ENCODE peak calls at places on chromosomes 7 and 10, in four cellular contexts. M, U, R and H are unnamed samples.
A peak's percentile ranks its signal among the peaks of the same experiment; 100 is the strongest.

GRCh38 chr7:94562525-94562924 is 52.9 kb downstream of the CASD1 start:
- DNase-seq in M (no peak), U (no peak), R (peak; percentile 23), H (no peak)

GRCh38 chr10:98326621-98327027 is 58.6 kb upstream of the LOXL4 start:
- DNase-seq in M (no peak), U (no peak), R (no peak), H (no peak)

GRCh38 chr7:159094030-159094740 is 50.5 kb downstream of the VIPR2 start:
- DNase-seq in M (peak; percentile 33), U (no peak), R (no peak), H (no peak)

GRCh38 chr10:98433881-98434732 is 12.6 kb downstream of the HPS1 start:
- DNase-seq in M (no peak), U (peak; percentile 11), R (no peak), H (no peak)

GRCh38 chr10:74418285-74418872 is 267.4 kb downstream of the ADK start:
- DNase-seq in M (no peak), U (no peak), R (no peak), H (no peak)

GRCh38 chr7:43700059-43700501 is 29.2 kb downstream of the COA1 start:
- DNase-seq in M (no peak), U (peak; percentile 73), R (peak; percentile 79), H (no peak)

GRCh38 chr7:110531186-110531585 is 559.7 kb upstream of the LRRN3 start:
- DNase-seq in M (no peak), U (no peak), R (no peak), H (no peak)

GRCh38 chr10:122509323-122509722 is 48.0 kb downstream of the HTRA1 start:
- DNase-seq in M (no peak), U (no peak), R (no peak), H (no peak)

GRCh38 chr10:8485032-8485431 is 430.5 kb downstream of the GATA3 start:
- DNase-seq in M (no peak), U (no peak), R (no peak), H (no peak)

GRCh38 chr7:155201325-155202087 is 96.2 kb upstream of the INSIG1 start:
- DNase-seq in M (no peak), U (no peak), R (no peak), H (no peak)

GRCh38 chr7:141074162-141074989 is 512 bp downstream of the TMEM178B start:
- DNase-seq in M (no peak), U (no peak), R (peak; percentile 11), H (peak; percentile 38)

GRCh38 chr10:77156406-77156879 is 481.2 kb downstream of the KCNMA1 start:
- DNase-seq in M (no peak), U (peak; percentile 40), R (peak; percentile 67), H (no peak)

GRCh38 chr10:94122247-94122646 is 128.5 kb downstream of the PLCE1 start:
- DNase-seq in M (no peak), U (no peak), R (no peak), H (no peak)

GRCh38 chr7:106178593-106179134 is 66.6 kb upstream of the SYPL1 start:
- DNase-seq in M (no peak), U (peak; percentile 39), R (peak; percentile 83), H (peak; percentile 20)

GRCh38 chr7:130667593-130668257 is 823 bp downstream of the COPG2 start:
- DNase-seq in M (no peak), U (no peak), R (peak; percentile 10), H (peak; percentile 21)

GRCh38 chr10:21732067-21732772 is 198.2 kb downstream of the MLLT10 start:
- DNase-seq in M (no peak), U (peak; percentile 60), R (peak; percentile 90), H (peak; percentile 57)

GRCh38 chr10:44990965-44991364 is 9.8 kb upstream of the ZNF22 start:
- DNase-seq in M (no peak), U (no peak), R (no peak), H (no peak)

GRCh38 chr10:97498841-97499560 is at the start of gene UBTD1:
- DNase-seq in M (no peak), U (no peak), R (peak; percentile 61), H (peak; percentile 33)

GRCh38 chr7:117489911-117490310 is 10.1 kb downstream of the CFTR start:
- DNase-seq in M (no peak), U (no peak), R (no peak), H (no peak)

GRCh38 chr7:130899638-130900401 is 165.8 kb upstream of the KLF14 start:
- DNase-seq in M (peak; percentile 75), U (no peak), R (no peak), H (no peak)

GRCh38 chr10:102639527-102639926 is 4.8 kb upstream of the TRIM8 start:
- DNase-seq in M (no peak), U (no peak), R (no peak), H (no peak)

GRCh38 chr7:155803418-155804376 is 8.6 kb downstream of the SHH start:
- DNase-seq in M (peak; percentile 74), U (no peak), R (no peak), H (peak; percentile 28)

GRCh38 chr10:73136627-73137026 is 26.4 kb downstream of the NUDT13 start:
- DNase-seq in M (no peak), U (no peak), R (no peak), H (no peak)

GRCh38 chr7:46725838-46726237 is 804.8 kb upstream of the IGFBP3 start:
- DNase-seq in M (no peak), U (no peak), R (peak; percentile 52), H (no peak)

GRCh38 chr10:3098689-3099088 is 31.3 kb downstream of the PFKP start:
- DNase-seq in M (no peak), U (no peak), R (no peak), H (no peak)

GRCh38 chr7:85062651-85063050 is 124.2 kb downstream of the SEMA3D start:
- DNase-seq in M (no peak), U (no peak), R (no peak), H (no peak)

GRCh38 chr7:41731486-41732278 is 28.8 kb upstream of the INHBA start:
- DNase-seq in M (no peak), U (no peak), R (no peak), H (no peak)

GRCh38 chr7:36796850-36797618 is 72.7 kb upstream of the AOAH start:
- DNase-seq in M (no peak), U (no peak), R (no peak), H (no peak)

GRCh38 chr10:86401588-86402282 is 35.1 kb upstream of the GRID1 start:
- DNase-seq in M (peak; percentile 71), U (no peak), R (peak; percentile 23), H (peak; percentile 42)

GRCh38 chr7:128947854-128948253 is 10.1 kb downstream of the IRF5 start:
- DNase-seq in M (no peak), U (no peak), R (no peak), H (no peak)

GRCh38 chr10:16116404-16117304 is 256.3 kb upstream of the MINDY3 start:
- DNase-seq in M (no peak), U (no peak), R (peak; percentile 18), H (peak; percentile 13)
- TF ChIP-seq CTCF in M (no peak), U (peak; percentile 43), R (peak; percentile 51), H (peak; percentile 50)

GRCh38 chr10:126911301-126911700 is 6.1 kb downstream of the DOCK1 start:
- DNase-seq in M (no peak), U (no peak), R (no peak), H (no peak)

GRCh38 chr10:126913316-126913715 is 8.1 kb downstream of the DOCK1 start:
- DNase-seq in M (no peak), U (no peak), R (no peak), H (no peak)

GRCh38 chr10:126910196-126910595 is 5.0 kb downstream of the DOCK1 start:
- DNase-seq in M (no peak), U (no peak), R (no peak), H (no peak)

GRCh38 chr10:126908729-126909526 is 3.7 kb downstream of the DOCK1 start:
- DNase-seq in M (no peak), U (no peak), R (no peak), H (no peak)

DNA sequence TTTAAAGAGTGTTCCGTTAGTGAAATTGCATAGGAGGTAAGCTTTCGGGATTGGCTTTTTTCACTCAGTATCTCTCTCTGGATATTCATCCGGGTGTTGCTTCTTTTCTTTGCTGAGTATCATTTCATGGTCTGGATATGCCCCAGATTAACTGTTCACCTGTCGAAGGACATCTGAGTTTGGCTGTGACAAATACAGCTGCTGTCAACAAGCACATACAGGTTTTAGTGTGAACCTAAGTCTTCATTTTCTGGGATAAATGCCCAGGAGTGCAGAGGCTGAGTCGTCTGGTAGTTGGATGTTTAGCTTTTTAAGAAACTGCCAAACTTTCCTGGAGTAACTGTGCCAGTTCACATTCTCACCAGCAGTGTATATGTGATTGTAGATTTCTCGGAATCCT is 5.6 kb downstream of the DOCK1 start:
- DNase-seq in M (no peak), U (no peak), R (no peak), H (no peak)
- TF ChIP-seq CTCF in M (no peak), U (no peak), R (no peak), H (no peak)

GRCh38 chr10:48505394-48506112 is 99.3 kb downstream of the ARHGAP22 start:
- DNase-seq in M (no peak), U (no peak), R (no peak), H (no peak)
- TF ChIP-seq CTCF in M (peak; percentile 9), U (peak; percentile 21), R (peak; percentile 23), H (no peak)

GRCh38 chr7:152341914-152342236 is 93.9 kb downstream of the KMT2C start:
- DNase-seq in M (no peak), U (no peak), R (no peak), H (no peak)
- TF ChIP-seq CTCF in M (no peak), U (no peak), R (no peak), H (no peak)

DNA sequence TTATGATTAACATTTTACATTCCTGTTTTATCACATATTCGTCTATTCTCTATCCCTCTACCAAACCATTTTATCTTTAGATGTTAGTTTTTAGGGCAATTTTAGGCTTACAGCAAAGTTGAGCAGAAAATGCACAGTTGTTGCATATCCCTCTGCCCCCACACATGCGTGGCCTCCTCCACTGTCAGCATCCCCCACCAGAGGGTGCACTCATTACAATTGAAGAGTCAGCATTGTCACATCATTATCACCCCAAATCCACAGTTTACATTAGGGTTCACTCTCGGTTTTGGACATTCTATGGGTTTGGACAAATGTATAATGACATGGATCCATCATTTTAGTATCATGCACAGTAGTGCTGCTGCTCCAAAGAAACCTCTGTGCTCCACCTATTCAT is 86.4 kb downstream of the WDR37 start:
- DNase-seq in M (no peak), U (no peak), R (no peak), H (peak; percentile 52)
- TF ChIP-seq CTCF in M (no peak), U (peak; percentile 29), R (peak; percentile 28), H (peak; percentile 36)

GRCh38 chr10:18594574-18595156 is 56.7 kb downstream of the NSUN6 start:
- DNase-seq in M (peak; percentile 52), U (no peak), R (no peak), H (peak; percentile 21)
- TF ChIP-seq CTCF in M (no peak), U (no peak), R (peak; percentile 35), H (no peak)

GRCh38 chr10:5963071-5963470 is 14.3 kb downstream of the IL15RA start:
- DNase-seq in M (no peak), U (no peak), R (no peak), H (no peak)
- TF ChIP-seq CTCF in M (no peak), U (no peak), R (no peak), H (no peak)

GRCh38 chr10:29947701-29948060 is 111.7 kb downstream of the JCAD start:
- DNase-seq in M (no peak), U (no peak), R (no peak), H (no peak)
- TF ChIP-seq CTCF in M (no peak), U (peak; percentile 30), R (no peak), H (no peak)